ENCODE peak calls at places on chromosomes 16 and 17, in five cellular contexts. E, S, N, T and G are unnamed samples.
A peak's percentile ranks its signal among the peaks of the same experiment; 100 is the strongest.

GRCh38 chr16:48687421-48688038 is 77.5 kb upstream of the N4BP1 start:
- DNase-seq in E (peak; percentile 66), S (peak; percentile 70), N (peak; percentile 75), T (peak; percentile 53), G (peak; percentile 67)

GRCh38 chr16:58464047-58464915 is 35.7 kb upstream of the NDRG4 start:
- DNase-seq in E (no peak), S (peak; percentile 39), N (no peak), T (peak; percentile 72), G (no peak)

GRCh38 chr16:57446530-57447141 is 549 bp downstream of the CIAPIN1 start:
- DNase-seq in E (no peak), S (no peak), N (peak; percentile 68), T (no peak), G (peak; percentile 4)

GRCh38 chr17:40755231-40755630 is at the start of gene KRT25:
- DNase-seq in E (no peak), S (no peak), N (no peak), T (no peak), G (no peak)

GRCh38 chr16:59597269-59597668 is 863.2 kb upstream of the GOT2 start:
- DNase-seq in E (no peak), S (no peak), N (no peak), T (no peak), G (peak; percentile 2)

GRCh38 chr16:87924041-87924851 is 12.1 kb downstream of the CA5A start:
- DNase-seq in E (no peak), S (no peak), N (no peak), T (no peak), G (no peak)

GRCh38 chr16:2425008-2425518 is 4.2 kb upstream of the CCNF start:
- DNase-seq in E (no peak), S (no peak), N (no peak), T (no peak), G (no peak)

GRCh38 chr17:71098071-71098470 is 928.7 kb downstream of the KCNJ2 start:
- DNase-seq in E (no peak), S (no peak), N (no peak), T (no peak), G (no peak)

GRCh38 chr16:78146807-78147206 is 47.4 kb downstream of the WWOX start:
- DNase-seq in E (no peak), S (no peak), N (no peak), T (no peak), G (no peak)

GRCh38 chr17:39863918-39864746 is at the start of gene IKZF3:
- DNase-seq in E (peak; percentile 93), S (peak; percentile 41), N (peak; percentile 57), T (peak; percentile 87), G (peak; percentile 18)

GRCh38 chr17:3529817-3530741 is 27.5 kb downstream of the TRPV3 start:
- DNase-seq in E (peak; percentile 72), S (peak; percentile 70), N (no peak), T (no peak), G (no peak)

GRCh38 chr17:65231086-65231485 is 93.9 kb downstream of the RGS9 start:
- DNase-seq in E (no peak), S (no peak), N (no peak), T (no peak), G (no peak)

GRCh38 chr17:31294839-31295488 is 2.1 kb downstream of the OMG start:
- DNase-seq in E (no peak), S (no peak), N (peak; percentile 32), T (no peak), G (no peak)

GRCh38 chr17:13647551-13647950 is 45.8 kb upstream of the HS3ST3A1 start:
- DNase-seq in E (no peak), S (no peak), N (peak; percentile 22), T (no peak), G (no peak)

GRCh38 chr17:16444258-16444886 is 29.0 kb downstream of the TRPV2 start:
- DNase-seq in E (peak; percentile 75), S (no peak), N (no peak), T (no peak), G (no peak)

GRCh38 chr16:56425439-56425832 is at the start of gene AMFR:
- DNase-seq in E (peak; percentile 66), S (peak; percentile 78), N (peak; percentile 83), T (peak; percentile 71), G (peak; percentile 80)

GRCh38 chr17:48615212-48615962 is at the start of gene HOXB8:
- DNase-seq in E (no peak), S (no peak), N (peak; percentile 95), T (no peak), G (no peak)

GRCh38 chr17:64428406-64428805 is 20.5 kb upstream of the MILR1 start:
- DNase-seq in E (no peak), S (no peak), N (no peak), T (no peak), G (no peak)

GRCh38 chr17:50348522-50349240 is 2.8 kb downstream of the XYLT2 start:
- DNase-seq in E (peak; percentile 23), S (no peak), N (peak; percentile 35), T (no peak), G (peak; percentile 53)

GRCh38 chr17:67422887-67423286 is 45.8 kb downstream of the PITPNC1 start:
- DNase-seq in E (no peak), S (no peak), N (no peak), T (no peak), G (no peak)

DNA sequence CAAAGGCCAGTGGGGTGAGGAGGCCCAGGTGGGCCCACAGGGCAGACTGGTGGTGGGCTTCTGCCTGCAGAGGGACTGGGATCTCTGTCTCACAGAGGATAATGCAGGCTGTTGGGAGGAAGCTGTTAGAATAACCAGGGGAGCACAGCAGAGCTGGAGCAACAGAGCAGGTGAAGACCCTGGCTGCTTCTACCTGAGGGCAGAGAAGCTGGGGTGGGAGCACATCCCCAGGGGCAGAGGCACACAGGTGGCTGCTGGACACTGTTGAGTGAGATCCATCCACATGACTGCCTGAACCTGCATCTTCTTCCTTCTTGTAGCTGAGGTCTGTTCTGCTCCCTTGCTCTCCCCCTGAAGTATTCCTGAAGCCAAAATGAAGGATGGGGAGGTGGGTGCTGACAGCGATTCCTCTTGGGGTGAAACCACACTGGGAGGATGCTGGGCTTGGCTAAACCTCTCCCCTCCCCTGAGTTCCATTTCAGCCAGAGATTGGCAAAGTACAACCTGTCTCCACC is 1725.0 kb downstream of the TP53TG3F start:
- DNase-seq in E (no peak), S (no peak), N (no peak), T (no peak), G (no peak)
- H3K9me3 ChIP-seq in E (peaks cover 96% of the 10 kb centered on the region), S (peaks cover 73% of the 10 kb centered on the region), N (no peaks in the 10 kb centered on the region), T (peaks cover 86% of the 10 kb centered on the region), G (peaks cover 32% of the 10 kb centered on the region)

GRCh38 chr16:28823291-28823718 is 506 bp downstream of the ATXN2L start:
- DNase-seq in E (no peak), S (no peak), N (no peak), T (no peak), G (no peak)
- H3K14ac ChIP-seq in E (peak overlapping the region; percentile 92), S (peak overlapping the region; percentile 71), N (peak overlapping the region; percentile 99), T (peak overlapping the region; percentile 13), G (peak overlapping the region; percentile 24)

GRCh38 chr17:26807024-26807423 is 486.9 kb upstream of the WSB1 start:
- DNase-seq in E (no peak), S (no peak), N (no peak), T (no peak), G (no peak)

DNA sequence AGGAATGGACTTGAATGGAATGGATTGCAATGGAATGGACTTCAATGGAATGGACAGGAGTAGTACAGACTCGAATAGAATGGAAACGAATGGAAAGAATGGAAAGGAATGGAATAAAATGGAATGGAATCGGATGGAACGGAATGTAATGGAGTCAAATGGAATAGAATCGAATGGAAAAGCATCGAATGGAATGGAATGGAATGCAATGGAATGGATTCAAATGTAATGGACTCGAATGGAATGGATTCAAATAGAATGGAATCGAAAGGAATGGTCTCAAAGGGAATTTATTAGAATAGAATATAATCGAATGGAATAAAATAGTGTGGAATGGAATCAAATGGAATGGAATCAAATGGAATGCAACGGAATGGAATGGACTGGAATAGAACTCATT is 484.9 kb upstream of the WSB1 start:
- DNase-seq in E (no peak), S (peak; percentile 42), N (peak; percentile 2), T (no peak), G (peak; percentile 43)
- H3K9me3 ChIP-seq in E (peaks cover 85% of the 10 kb centered on the region), S (peaks cover 13% of the 10 kb centered on the region), N (peaks cover 70% of the 10 kb centered on the region), T (peaks cover 79% of the 10 kb centered on the region), G (peaks cover 3% of the 10 kb centered on the region)

GRCh38 chr17:78269893-78270490 is 38.6 kb downstream of the TMEM235 start:
- DNase-seq in E (peak; percentile 42), S (no peak), N (peak; percentile 38), T (peak; percentile 53), G (no peak)
- H3K14ac ChIP-seq in E (no peak overlapping the region), S (no peak overlapping the region), N (no peak overlapping the region), T (no peak overlapping the region), G (no peak overlapping the region)

GRCh38 chr16:35197656-35198055 is 1738.2 kb downstream of the TP53TG3F start:
- DNase-seq in E (no peak), S (no peak), N (no peak), T (no peak), G (no peak)

GRCh38 chr16:35194681-35195080 is 1735.3 kb downstream of the TP53TG3F start:
- DNase-seq in E (no peak), S (no peak), N (no peak), T (no peak), G (no peak)

GRCh38 chr16:35195173-35195863 is 1735.9 kb downstream of the TP53TG3F start:
- DNase-seq in E (no peak), S (no peak), N (no peak), T (no peak), G (no peak)

GRCh38 chr16:35196313-35196712 is 1736.9 kb downstream of the TP53TG3F start:
- DNase-seq in E (no peak), S (no peak), N (no peak), T (no peak), G (no peak)

DNA sequence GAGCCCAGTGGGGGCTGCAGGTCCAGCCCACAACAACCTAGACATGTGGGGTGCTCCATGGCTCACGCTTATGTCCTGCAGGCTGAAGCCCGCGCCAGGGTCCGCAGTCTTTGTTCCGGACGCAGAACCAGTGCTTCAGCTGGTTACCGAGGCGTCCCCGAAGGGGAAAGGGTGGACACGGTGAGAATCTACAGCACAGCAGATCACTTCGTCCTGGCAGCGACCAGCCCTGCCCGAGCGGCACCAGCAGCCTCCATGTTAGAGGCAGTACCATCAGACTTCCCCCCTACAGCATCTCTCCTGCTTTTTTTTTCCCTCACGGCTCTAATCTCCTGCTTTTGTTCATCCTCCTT is 1736.4 kb downstream of the TP53TG3F start:
- DNase-seq in E (no peak), S (no peak), N (no peak), T (no peak), G (no peak)
- H3K9me3 ChIP-seq in E (peaks cover 74% of the 10 kb centered on the region), S (peaks cover 60% of the 10 kb centered on the region), N (no peaks in the 10 kb centered on the region), T (peaks cover 74% of the 10 kb centered on the region), G (peaks cover 23% of the 10 kb centered on the region)

GRCh38 chr16:74944466-74944865 is 40.5 kb downstream of the WDR59 start:
- DNase-seq in E (no peak), S (no peak), N (no peak), T (no peak), G (no peak)

GRCh38 chr16:74939688-74940087 is 45.2 kb downstream of the WDR59 start:
- DNase-seq in E (no peak), S (no peak), N (no peak), T (no peak), G (no peak)

GRCh38 chr16:74942977-74943918 is 41.7 kb downstream of the WDR59 start:
- DNase-seq in E (no peak), S (no peak), N (no peak), T (no peak), G (no peak)
- H3K14ac ChIP-seq in E (no peak overlapping the region), S (no peak overlapping the region), N (no peak overlapping the region), T (no peak overlapping the region), G (no peak overlapping the region)

GRCh38 chr17:27091043-27091497 is 202.8 kb upstream of the WSB1 start:
- DNase-seq in E (no peak), S (no peak), N (no peak), T (no peak), G (no peak)
- H3K9me3 ChIP-seq in E (peaks cover 56% of the 10 kb centered on the region), S (peaks cover 14% of the 10 kb centered on the region), N (no peaks in the 10 kb centered on the region), T (peaks cover 26% of the 10 kb centered on the region), G (peaks cover 4% of the 10 kb centered on the region)

GRCh38 chr16:29862884-29863668 is at the start of gene CDIPT:
- DNase-seq in E (peak; percentile 96), S (peak; percentile 97), N (peak; percentile 97), T (peak; percentile 91), G (peak; percentile 97)
- H3K14ac ChIP-seq in E (peak within 1 kb of the TSS; percentile 83), S (peak within 1 kb of the TSS; percentile 77), N (no peak within 1 kb of the TSS), T (no peak within 1 kb of the TSS), G (peak within 1 kb of the TSS; percentile 93)